ENCODE peak calls at places on chromosomes 7 and 10, in nine cellular contexts. One of them, this sample, is unnamed.
A peak's percentile ranks its signal among the peaks of the same experiment; 100 is the strongest.

GRCh38 chr7:151632750-151633515 is 113.2 kb upstream of the RHEB start:
- DNase-seq in T-helper 9 cell: peak; percentile 22
- DNase-seq in AG10803: peak; percentile 56
- DNase-seq in activated naive CD8-positive, alpha-beta T cell treated with anti-CD3 and anti-CD28 coated beads, Interleukin-2, amount 50 U/mL, for 24 hours: peak; percentile 53
- DNase-seq in RWPE1: no peak
- DNase-seq in RCC 7860: no peak
- DNase-seq in activated T-cell treated with anti-CD3 and anti-CD28 coated beads for 1 hour: peak; percentile 42
- DNase-seq in SK-N-SH: no peak
- DNase-seq in GM12891: peak; percentile 32
- DNase-seq in this sample: peak; percentile 35

GRCh38 chr7:30396379-30396778 is 82.2 kb downstream of the NOD1 start:
- DNase-seq in AG10803: no peak
- DNase-seq in T-helper 9 cell: no peak
- DNase-seq in RWPE1: no peak
- DNase-seq in activated naive CD8-positive, alpha-beta T cell treated with anti-CD3 and anti-CD28 coated beads, Interleukin-2, amount 50 U/mL, for 24 hours: no peak
- DNase-seq in activated T-cell treated with anti-CD3 and anti-CD28 coated beads for 1 hour: no peak
- DNase-seq in SK-N-SH: peak; percentile 17
- DNase-seq in RCC 7860: no peak
- DNase-seq in GM12891: no peak
- DNase-seq in this sample: no peak

GRCh38 chr7:15168489-15168888 is 265.9 kb upstream of the DGKB start:
- DNase-seq in AG10803: no peak
- DNase-seq in SK-N-SH: no peak
- DNase-seq in T-helper 9 cell: no peak
- DNase-seq in activated T-cell treated with anti-CD3 and anti-CD28 coated beads for 1 hour: no peak
- DNase-seq in RCC 7860: no peak
- DNase-seq in RWPE1: no peak
- DNase-seq in activated naive CD8-positive, alpha-beta T cell treated with anti-CD3 and anti-CD28 coated beads, Interleukin-2, amount 50 U/mL, for 24 hours: no peak
- DNase-seq in GM12891: no peak
- DNase-seq in this sample: no peak

GRCh38 chr7:137626469-137627067 is 220.2 kb downstream of the DGKI start:
- DNase-seq in T-helper 9 cell: no peak
- DNase-seq in SK-N-SH: peak; percentile 41
- DNase-seq in AG10803: peak; percentile 30
- DNase-seq in RCC 7860: peak; percentile 36
- DNase-seq in GM12891: peak; percentile 21
- DNase-seq in RWPE1: peak; percentile 30
- DNase-seq in activated T-cell treated with anti-CD3 and anti-CD28 coated beads for 1 hour: no peak
- DNase-seq in activated naive CD8-positive, alpha-beta T cell treated with anti-CD3 and anti-CD28 coated beads, Interleukin-2, amount 50 U/mL, for 24 hours: peak; percentile 39
- DNase-seq in this sample: no peak

GRCh38 chr7:142300689-142301088 is 42.8 kb upstream of the PRSS58 start:
- DNase-seq in AG10803: no peak
- DNase-seq in T-helper 9 cell: no peak
- DNase-seq in SK-N-SH: peak; percentile 23
- DNase-seq in activated naive CD8-positive, alpha-beta T cell treated with anti-CD3 and anti-CD28 coated beads, Interleukin-2, amount 50 U/mL, for 24 hours: peak; percentile 27
- DNase-seq in RCC 7860: no peak
- DNase-seq in RWPE1: no peak
- DNase-seq in GM12891: no peak
- DNase-seq in activated T-cell treated with anti-CD3 and anti-CD28 coated beads for 1 hour: no peak
- DNase-seq in this sample: no peak

GRCh38 chr7:24967696-24968095 is 12.3 kb downstream of the OSBPL3 start:
- DNase-seq in activated naive CD8-positive, alpha-beta T cell treated with anti-CD3 and anti-CD28 coated beads, Interleukin-2, amount 50 U/mL, for 24 hours: no peak
- DNase-seq in RWPE1: no peak
- DNase-seq in SK-N-SH: no peak
- DNase-seq in GM12891: no peak
- DNase-seq in activated T-cell treated with anti-CD3 and anti-CD28 coated beads for 1 hour: no peak
- DNase-seq in T-helper 9 cell: no peak
- DNase-seq in AG10803: no peak
- DNase-seq in RCC 7860: no peak
- DNase-seq in this sample: no peak

GRCh38 chr7:98294798-98295382 is 13.4 kb downstream of the BRI3 start:
- DNase-seq in SK-N-SH: peak; percentile 93
- DNase-seq in GM12891: peak; percentile 87
- DNase-seq in activated naive CD8-positive, alpha-beta T cell treated with anti-CD3 and anti-CD28 coated beads, Interleukin-2, amount 50 U/mL, for 24 hours: peak; percentile 33
- DNase-seq in T-helper 9 cell: no peak
- DNase-seq in activated T-cell treated with anti-CD3 and anti-CD28 coated beads for 1 hour: peak; percentile 17
- DNase-seq in RWPE1: peak; percentile 74
- DNase-seq in AG10803: peak; percentile 51
- DNase-seq in RCC 7860: peak; percentile 41
- DNase-seq in this sample: no peak

GRCh38 chr10:53702489-53702888 is 929.9 kb upstream of the MBL2 start:
- DNase-seq in GM12891: no peak
- DNase-seq in RCC 7860: no peak
- DNase-seq in activated T-cell treated with anti-CD3 and anti-CD28 coated beads for 1 hour: no peak
- DNase-seq in activated naive CD8-positive, alpha-beta T cell treated with anti-CD3 and anti-CD28 coated beads, Interleukin-2, amount 50 U/mL, for 24 hours: no peak
- DNase-seq in T-helper 9 cell: no peak
- DNase-seq in AG10803: no peak
- DNase-seq in RWPE1: no peak
- DNase-seq in SK-N-SH: no peak
- DNase-seq in this sample: no peak

GRCh38 chr10:84337199-84337598 is 8.8 kb downstream of the CCSER2 start:
- DNase-seq in AG10803: peak; percentile 46
- DNase-seq in activated naive CD8-positive, alpha-beta T cell treated with anti-CD3 and anti-CD28 coated beads, Interleukin-2, amount 50 U/mL, for 24 hours: no peak
- DNase-seq in RCC 7860: no peak
- DNase-seq in T-helper 9 cell: no peak
- DNase-seq in RWPE1: no peak
- DNase-seq in activated T-cell treated with anti-CD3 and anti-CD28 coated beads for 1 hour: no peak
- DNase-seq in GM12891: no peak
- DNase-seq in SK-N-SH: no peak
- DNase-seq in this sample: no peak

GRCh38 chr10:125144693-125145623 is 15.4 kb downstream of the CTBP2 start:
- DNase-seq in GM12891: no peak
- DNase-seq in RWPE1: peak; percentile 52
- DNase-seq in AG10803: peak; percentile 53
- DNase-seq in activated T-cell treated with anti-CD3 and anti-CD28 coated beads for 1 hour: no peak
- DNase-seq in SK-N-SH: peak; percentile 60
- DNase-seq in activated naive CD8-positive, alpha-beta T cell treated with anti-CD3 and anti-CD28 coated beads, Interleukin-2, amount 50 U/mL, for 24 hours: peak; percentile 10
- DNase-seq in T-helper 9 cell: no peak
- DNase-seq in RCC 7860: no peak
- DNase-seq in this sample: no peak

GRCh38 chr7:44377681-44378421 is 52.5 kb upstream of the CAMK2B start:
- DNase-seq in GM12891: peak; percentile 63
- DNase-seq in SK-N-SH: peak; percentile 26
- DNase-seq in T-helper 9 cell: no peak
- DNase-seq in activated T-cell treated with anti-CD3 and anti-CD28 coated beads for 1 hour: no peak
- DNase-seq in activated naive CD8-positive, alpha-beta T cell treated with anti-CD3 and anti-CD28 coated beads, Interleukin-2, amount 50 U/mL, for 24 hours: no peak
- DNase-seq in AG10803: no peak
- DNase-seq in RWPE1: peak; percentile 50
- DNase-seq in RCC 7860: no peak
- DNase-seq in this sample: no peak

GRCh38 chr10:97334370-97335175 is at the start of gene FRAT2:
- DNase-seq in T-helper 9 cell: peak; percentile 83
- DNase-seq in activated naive CD8-positive, alpha-beta T cell treated with anti-CD3 and anti-CD28 coated beads, Interleukin-2, amount 50 U/mL, for 24 hours: peak; percentile 87
- DNase-seq in SK-N-SH: peak; percentile 99
- DNase-seq in AG10803: peak; percentile 93
- DNase-seq in activated T-cell treated with anti-CD3 and anti-CD28 coated beads for 1 hour: peak; percentile 79
- DNase-seq in RWPE1: peak; percentile 97
- DNase-seq in RCC 7860: peak; percentile 71
- DNase-seq in GM12891: peak; percentile 94
- DNase-seq in this sample: peak; percentile 91

GRCh38 chr10:44051091-44051490 is 333.8 kb downstream of the CXCL12 start:
- DNase-seq in RCC 7860: no peak
- DNase-seq in AG10803: no peak
- DNase-seq in activated T-cell treated with anti-CD3 and anti-CD28 coated beads for 1 hour: no peak
- DNase-seq in T-helper 9 cell: no peak
- DNase-seq in GM12891: no peak
- DNase-seq in RWPE1: no peak
- DNase-seq in activated naive CD8-positive, alpha-beta T cell treated with anti-CD3 and anti-CD28 coated beads, Interleukin-2, amount 50 U/mL, for 24 hours: no peak
- DNase-seq in SK-N-SH: no peak
- DNase-seq in this sample: no peak

GRCh38 chr10:133390597-133391248 is 3.2 kb upstream of the MTG1 start:
- DNase-seq in RCC 7860: no peak
- DNase-seq in activated T-cell treated with anti-CD3 and anti-CD28 coated beads for 1 hour: no peak
- DNase-seq in RWPE1: no peak
- DNase-seq in GM12891: no peak
- DNase-seq in AG10803: no peak
- DNase-seq in SK-N-SH: no peak
- DNase-seq in T-helper 9 cell: no peak
- DNase-seq in activated naive CD8-positive, alpha-beta T cell treated with anti-CD3 and anti-CD28 coated beads, Interleukin-2, amount 50 U/mL, for 24 hours: no peak
- DNase-seq in this sample: no peak

GRCh38 chr10:37535459-37536246 is 321.8 kb downstream of the ZNF248 start:
- DNase-seq in activated T-cell treated with anti-CD3 and anti-CD28 coated beads for 1 hour: no peak
- DNase-seq in activated naive CD8-positive, alpha-beta T cell treated with anti-CD3 and anti-CD28 coated beads, Interleukin-2, amount 50 U/mL, for 24 hours: no peak
- DNase-seq in RCC 7860: peak; percentile 79
- DNase-seq in SK-N-SH: no peak
- DNase-seq in AG10803: peak; percentile 9
- DNase-seq in T-helper 9 cell: no peak
- DNase-seq in RWPE1: no peak
- DNase-seq in GM12891: no peak
- DNase-seq in this sample: no peak

GRCh38 chr7:22061781-22062180 is 116.1 kb upstream of the CDCA7L start:
- DNase-seq in activated T-cell treated with anti-CD3 and anti-CD28 coated beads for 1 hour: no peak
- DNase-seq in SK-N-SH: no peak
- DNase-seq in RWPE1: no peak
- DNase-seq in AG10803: peak; percentile 35
- DNase-seq in activated naive CD8-positive, alpha-beta T cell treated with anti-CD3 and anti-CD28 coated beads, Interleukin-2, amount 50 U/mL, for 24 hours: no peak
- DNase-seq in T-helper 9 cell: no peak
- DNase-seq in GM12891: no peak
- DNase-seq in RCC 7860: no peak
- DNase-seq in this sample: no peak

GRCh38 chr10:14583252-14583651 is 191.4 kb downstream of the FAM107B start:
- DNase-seq in T-helper 9 cell: peak; percentile 72
- DNase-seq in SK-N-SH: no peak
- DNase-seq in activated T-cell treated with anti-CD3 and anti-CD28 coated beads for 1 hour: peak; percentile 60
- DNase-seq in RWPE1: no peak
- DNase-seq in activated naive CD8-positive, alpha-beta T cell treated with anti-CD3 and anti-CD28 coated beads, Interleukin-2, amount 50 U/mL, for 24 hours: peak; percentile 66
- DNase-seq in RCC 7860: no peak
- DNase-seq in GM12891: no peak
- DNase-seq in AG10803: no peak
- DNase-seq in this sample: no peak

GRCh38 chr7:133253522-133253882 is 624 bp downstream of the EXOC4 start:
- DNase-seq in activated naive CD8-positive, alpha-beta T cell treated with anti-CD3 and anti-CD28 coated beads, Interleukin-2, amount 50 U/mL, for 24 hours: peak; percentile 10
- DNase-seq in RWPE1: no peak
- DNase-seq in GM12891: no peak
- DNase-seq in SK-N-SH: no peak
- DNase-seq in T-helper 9 cell: no peak
- DNase-seq in activated T-cell treated with anti-CD3 and anti-CD28 coated beads for 1 hour: no peak
- DNase-seq in RCC 7860: no peak
- DNase-seq in AG10803: peak; percentile 14
- DNase-seq in this sample: no peak

GRCh38 chr10:114404171-114405010 is at the start of gene AFAP1L2:
- DNase-seq in activated T-cell treated with anti-CD3 and anti-CD28 coated beads for 1 hour: no peak
- DNase-seq in T-helper 9 cell: no peak
- DNase-seq in SK-N-SH: peak; percentile 84
- DNase-seq in RCC 7860: no peak
- DNase-seq in AG10803: no peak
- DNase-seq in activated naive CD8-positive, alpha-beta T cell treated with anti-CD3 and anti-CD28 coated beads, Interleukin-2, amount 50 U/mL, for 24 hours: no peak
- DNase-seq in GM12891: peak; percentile 29
- DNase-seq in RWPE1: peak; percentile 67
- DNase-seq in this sample: no peak